ENCODE peak calls at places on chromosome 11, in seven cellular contexts. R, T, J, U, F, P and K are unnamed samples.

GRCh38 chr11:10350341-10350740 is 45.5 kb downstream of the ADM start:
- DNase-seq in R (no peak), T (peak), J (peak), U (no peak), F (no peak), P (no peak), K (no peak)

GRCh38 chr11:66950113-66950535 is 8.1 kb downstream of the PC start:
- DNase-seq in R (no peak), T (peak), J (peak), U (no peak), F (no peak), P (no peak), K (no peak)

GRCh38 chr11:1488575-1489180 is 2.1 kb upstream of the MOB2 start:
- DNase-seq in R (no peak), T (no peak), J (no peak), U (no peak), F (no peak), P (no peak), K (no peak)

GRCh38 chr11:96050435-96051182 is 126.7 kb upstream of the MTMR2 start:
- DNase-seq in R (no peak), T (peak), J (peak), U (no peak), F (no peak), P (no peak), K (no peak)

GRCh38 chr11:69156218-69156639 is 494 bp downstream of the SMIM38 start:
- DNase-seq in R (no peak), T (peak), J (no peak), U (no peak), F (no peak), P (no peak), K (no peak)

GRCh38 chr11:105368711-105369110 is 229.1 kb upstream of the CARD18 start:
- DNase-seq in R (no peak), T (peak), J (no peak), U (no peak), F (no peak), P (no peak), K (no peak)

GRCh38 chr11:35166369-35167360 is 27.7 kb downstream of the CD44 start:
- DNase-seq in R (peak), T (peak), J (peak), U (no peak), F (peak), P (no peak), K (no peak)

GRCh38 chr11:131656179-131656838 is 285.9 kb downstream of the NTM start:
- DNase-seq in R (no peak), T (no peak), J (no peak), U (no peak), F (no peak), P (no peak), K (no peak)

GRCh38 chr11:126930100-126930841 is 70.3 kb downstream of the KIRREL3 start:
- DNase-seq in R (no peak), T (no peak), J (no peak), U (no peak), F (no peak), P (no peak), K (no peak)

GRCh38 chr11:126929186-126930085 is 71.1 kb downstream of the KIRREL3 start:
- DNase-seq in R (no peak), T (peak), J (peak), U (no peak), F (peak), P (no peak), K (no peak)

GRCh38 chr11:76236092-76237026 is 30.1 kb upstream of the WNT11 start:
- DNase-seq in R (peak), T (peak), J (no peak), U (no peak), F (no peak), P (no peak), K (peak)

GRCh38 chr11:11978792-11979486 is 29.5 kb downstream of the DKK3 start:
- DNase-seq in R (no peak), T (peak), J (peak), U (no peak), F (no peak), P (no peak), K (peak)

GRCh38 chr11:112355726-112356125 is 95.1 kb upstream of the PLET1 start:
- DNase-seq in R (no peak), T (peak), J (peak), U (no peak), F (no peak), P (no peak), K (no peak)

GRCh38 chr11:130415719-130416536 is 12.5 kb downstream of the ADAMTS8 start:
- DNase-seq in R (no peak), T (no peak), J (no peak), U (no peak), F (no peak), P (no peak), K (no peak)

GRCh38 chr11:44630511-44631210 is 65.2 kb downstream of the CD82 start:
- DNase-seq in R (no peak), T (no peak), J (no peak), U (no peak), F (no peak), P (peak), K (peak)

GRCh38 chr11:118572914-118573550 is 823 bp downstream of the ARCN1 start:
- DNase-seq in R (peak), T (peak), J (peak), U (no peak), F (no peak), P (no peak), K (peak)

GRCh38 chr11:33207408-33207985 is 46.2 kb upstream of the CSTF3 start:
- DNase-seq in R (no peak), T (no peak), J (peak), U (no peak), F (no peak), P (no peak), K (no peak)

GRCh38 chr11:28529540-28530410 is 421.6 kb downstream of the METTL15 start:
- DNase-seq in R (no peak), T (peak), J (peak), U (peak), F (no peak), P (no peak), K (no peak)

GRCh38 chr11:121321614-121322243 is 29.2 kb downstream of the SC5D start:
- DNase-seq in R (peak), T (peak), J (peak), U (no peak), F (no peak), P (no peak), K (no peak)

GRCh38 chr11:121328213-121328966 is 35.8 kb downstream of the SC5D start:
- DNase-seq in R (peak), T (no peak), J (no peak), U (no peak), F (no peak), P (no peak), K (no peak)

GRCh38 chr11:121318848-121319834 is 26.6 kb downstream of the SC5D start:
- DNase-seq in R (no peak), T (peak), J (peak), U (peak), F (peak), P (no peak), K (no peak)

GRCh38 chr11:121326230-121326629 is 33.7 kb downstream of the SC5D start:
- DNase-seq in R (no peak), T (no peak), J (no peak), U (no peak), F (no peak), P (no peak), K (no peak)

DNA sequence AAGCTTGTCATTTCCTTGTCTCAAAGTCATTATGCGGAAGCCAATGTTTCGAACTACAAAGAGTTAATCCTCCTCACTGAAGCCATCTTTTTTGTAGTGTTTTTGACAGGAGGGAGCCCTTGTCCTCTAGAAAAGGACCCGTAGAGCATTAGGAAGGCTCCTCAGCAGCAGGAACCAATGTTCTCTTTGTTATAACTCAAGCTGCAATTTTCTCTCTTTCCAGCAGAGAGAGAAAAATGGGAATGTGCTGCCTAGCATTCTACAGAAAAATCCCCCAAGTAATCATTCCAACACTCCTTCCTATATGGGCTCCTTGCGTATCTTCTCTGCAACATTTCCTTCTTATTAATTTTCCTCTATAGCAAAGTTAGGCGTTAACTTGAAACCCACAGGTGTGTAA is 30.6 kb downstream of the SC5D start:
- DNase-seq in R (no peak), T (no peak), J (no peak), U (no peak), F (no peak), P (no peak), K (no peak)
- TF ChIP-seq CTCF in R (no peak), T (no peak), J (no peak), U (peak), F (no peak), P (no peak), K (peak)

DNA sequence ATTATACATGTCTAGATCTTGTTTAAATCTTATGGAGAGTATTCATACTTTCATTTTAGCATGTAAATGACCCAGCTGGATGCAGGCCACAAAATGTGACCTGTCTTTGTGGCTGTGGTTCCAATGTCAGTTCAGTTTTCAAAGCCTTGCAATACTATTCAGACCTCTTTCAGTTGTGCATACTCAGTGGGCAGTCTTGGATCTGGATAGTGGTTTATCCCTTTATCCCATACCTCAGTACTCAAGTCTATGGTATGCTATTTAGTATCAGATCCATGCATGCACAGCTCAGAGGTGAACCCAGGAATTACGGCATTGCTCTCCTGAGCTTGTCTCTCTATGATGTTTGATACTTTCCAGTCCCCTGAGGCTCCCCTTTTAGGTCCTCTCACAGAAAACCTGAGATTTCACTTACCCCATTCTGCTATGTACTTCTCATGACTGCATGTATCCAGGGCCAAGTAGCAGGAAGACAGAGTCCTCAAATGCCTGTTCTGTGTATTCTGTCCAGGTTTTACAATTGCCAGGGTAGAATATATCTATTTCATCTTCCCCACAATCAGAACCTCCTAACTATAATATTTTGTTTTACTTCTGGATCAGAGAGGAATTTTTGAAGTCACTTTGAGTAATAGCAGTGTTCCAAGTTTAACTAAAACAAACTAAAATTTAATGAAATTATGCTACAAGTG is 6.9 kb upstream of the P4HA3 start:
- DNase-seq in R (no peak), T (peak), J (peak), U (no peak), F (no peak), P (no peak), K (no peak)
- TF ChIP-seq CTCF in R (no peak), T (no peak), J (no peak), U (peak), F (no peak), P (no peak), K (no peak)

GRCh38 chr11:119863236-119863635 is 134.2 kb upstream of the NECTIN1 start:
- DNase-seq in R (no peak), T (no peak), J (no peak), U (no peak), F (no peak), P (no peak), K (no peak)

GRCh38 chr11:119859684-119860083 is 130.7 kb upstream of the NECTIN1 start:
- DNase-seq in R (no peak), T (no peak), J (no peak), U (no peak), F (no peak), P (no peak), K (no peak)

GRCh38 chr11:119863811-119864601 is 135.0 kb upstream of the NECTIN1 start:
- DNase-seq in R (no peak), T (no peak), J (no peak), U (no peak), F (no peak), P (no peak), K (no peak)

GRCh38 chr11:119860561-119861094 is 131.6 kb upstream of the NECTIN1 start:
- DNase-seq in R (no peak), T (no peak), J (no peak), U (no peak), F (no peak), P (no peak), K (no peak)

DNA sequence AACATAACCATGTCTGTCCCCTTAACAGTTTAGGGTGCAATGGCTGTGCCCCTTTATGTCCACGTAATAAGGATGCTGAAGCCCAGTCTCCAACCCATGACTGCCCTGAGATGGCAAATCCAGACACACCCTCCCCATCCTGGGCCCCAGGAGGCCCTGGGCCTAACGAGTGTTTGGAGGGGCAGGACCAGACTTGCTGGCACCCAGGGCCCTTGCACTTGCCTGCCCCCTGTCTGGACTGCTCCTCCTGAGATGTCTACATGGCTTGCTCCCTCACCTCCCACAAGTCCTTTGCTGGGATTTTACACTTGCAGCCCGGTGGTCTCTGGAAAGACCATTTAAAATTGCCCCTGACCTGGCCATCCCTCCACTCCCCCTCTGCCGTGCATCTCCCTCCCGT is 132.2 kb upstream of the NECTIN1 start:
- DNase-seq in R (no peak), T (no peak), J (no peak), U (no peak), F (no peak), P (no peak), K (no peak)
- TF ChIP-seq CTCF in R (no peak), T (no peak), J (no peak), U (no peak), F (no peak), P (no peak), K (no peak)

DNA sequence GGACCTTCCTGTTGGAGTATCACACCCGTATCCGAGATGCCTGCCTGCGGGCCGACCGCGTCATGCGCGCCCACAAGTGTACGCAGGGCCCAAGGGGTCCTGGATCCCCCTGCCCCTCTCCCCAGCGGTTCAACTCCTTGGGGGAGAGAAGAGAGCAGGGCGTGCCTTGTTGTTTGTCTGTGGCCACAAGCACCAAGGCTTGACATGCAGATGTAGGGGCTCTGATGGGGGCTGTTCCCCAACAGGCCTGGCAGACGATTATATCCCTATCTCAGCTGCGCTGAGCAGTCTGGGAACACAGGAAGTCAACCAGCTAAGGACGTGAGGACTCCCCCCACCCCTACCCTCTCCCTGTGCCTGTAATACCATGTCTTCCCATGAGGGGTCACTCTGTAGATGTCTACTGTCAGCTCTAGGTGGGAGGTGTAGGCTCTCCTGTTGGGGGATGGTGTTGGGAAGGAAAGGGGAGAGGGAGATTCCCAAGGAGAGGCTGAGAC is 6.8 kb downstream of the CFL1 start:
- DNase-seq in R (no peak), T (no peak), J (peak), U (no peak), F (no peak), P (no peak), K (no peak)
- TF ChIP-seq CTCF in R (no peak), T (peak), J (peak), U (peak), F (peak), P (peak), K (peak)

GRCh38 chr11:133821776-133822175 is 23.5 kb downstream of the SPATA19 start:
- DNase-seq in R (no peak), T (peak), J (peak), U (no peak), F (no peak), P (peak), K (no peak)
- TF ChIP-seq CTCF in R (no peak), T (peak), J (no peak), U (no peak), F (peak), P (peak), K (peak)

GRCh38 chr11:36306888-36307287 is 10.8 kb downstream of the PRR5L start:
- DNase-seq in R (no peak), T (peak), J (peak), U (no peak), F (no peak), P (no peak), K (no peak)
- TF ChIP-seq CTCF in R (peak), T (peak), J (peak), U (peak), F (peak), P (peak), K (peak)

DNA sequence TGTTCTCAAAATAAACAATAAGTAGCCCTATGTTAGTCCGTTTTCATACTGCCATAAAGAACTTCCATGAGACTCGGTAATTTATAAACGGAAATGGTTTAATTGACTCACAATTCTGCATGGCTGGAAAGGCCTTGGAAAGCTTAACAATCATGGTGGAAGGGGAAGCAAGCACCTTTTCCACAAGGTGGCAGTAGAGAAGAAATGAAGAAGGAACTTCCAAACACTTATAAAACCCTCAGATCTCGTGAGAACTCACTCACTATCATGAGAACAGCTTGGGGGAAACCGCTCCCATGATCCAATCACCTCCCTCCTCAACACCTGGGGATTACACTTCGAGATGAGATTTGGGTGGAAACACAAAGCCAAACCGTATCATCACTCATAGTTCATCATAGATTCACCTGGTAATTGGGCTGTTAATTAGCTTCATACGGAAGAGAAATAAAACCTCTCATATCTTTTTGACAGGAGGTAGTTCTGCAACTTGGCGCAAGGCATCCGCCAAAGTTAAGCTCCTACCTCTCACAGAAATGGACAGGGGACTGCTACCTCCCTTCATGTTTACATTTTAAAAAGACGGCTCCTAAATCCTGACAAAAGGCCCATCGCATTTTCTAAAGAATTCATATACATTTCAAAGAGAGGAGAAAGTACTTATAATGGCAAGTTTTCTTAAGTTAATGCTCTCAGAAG is 49.0 kb downstream of the MUC15 start:
- DNase-seq in R (no peak), T (peak), J (peak), U (no peak), F (no peak), P (no peak), K (no peak)
- TF ChIP-seq CTCF in R (no peak), T (peak), J (peak), U (peak), F (peak), P (peak), K (peak)

GRCh38 chr11:87002918-87003317 is 34.8 kb upstream of the TMEM135 start:
- DNase-seq in R (no peak), T (no peak), J (no peak), U (no peak), F (no peak), P (no peak), K (no peak)

GRCh38 chr11:86999859-87000753 is 37.6 kb upstream of the TMEM135 start:
- DNase-seq in R (no peak), T (no peak), J (no peak), U (no peak), F (no peak), P (no peak), K (no peak)

GRCh38 chr11:86996953-86997570 is 40.7 kb upstream of the TMEM135 start:
- DNase-seq in R (no peak), T (no peak), J (no peak), U (no peak), F (no peak), P (no peak), K (no peak)

DNA sequence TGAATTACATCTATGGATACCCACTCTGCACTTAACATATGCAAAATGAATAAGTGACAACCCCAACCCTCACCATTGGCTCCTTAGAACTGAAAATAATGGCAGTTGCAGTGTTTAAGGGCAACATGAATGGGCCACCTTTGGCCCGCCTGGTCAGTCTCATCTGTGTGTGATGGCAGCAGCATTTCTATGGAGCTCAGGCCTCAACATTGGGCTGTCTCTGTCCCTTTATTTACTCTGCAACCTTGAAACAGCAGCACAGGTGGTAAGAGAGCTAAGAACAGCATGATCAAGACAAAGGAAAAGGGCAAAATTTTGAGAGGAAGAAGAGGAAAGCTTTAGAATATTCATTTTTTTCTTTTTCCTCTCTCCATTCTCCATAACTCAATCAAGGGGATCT is 38.3 kb upstream of the TMEM135 start:
- DNase-seq in R (no peak), T (no peak), J (no peak), U (no peak), F (no peak), P (no peak), K (no peak)
- TF ChIP-seq CTCF in R (no peak), T (no peak), J (no peak), U (no peak), F (no peak), P (no peak), K (no peak)

DNA sequence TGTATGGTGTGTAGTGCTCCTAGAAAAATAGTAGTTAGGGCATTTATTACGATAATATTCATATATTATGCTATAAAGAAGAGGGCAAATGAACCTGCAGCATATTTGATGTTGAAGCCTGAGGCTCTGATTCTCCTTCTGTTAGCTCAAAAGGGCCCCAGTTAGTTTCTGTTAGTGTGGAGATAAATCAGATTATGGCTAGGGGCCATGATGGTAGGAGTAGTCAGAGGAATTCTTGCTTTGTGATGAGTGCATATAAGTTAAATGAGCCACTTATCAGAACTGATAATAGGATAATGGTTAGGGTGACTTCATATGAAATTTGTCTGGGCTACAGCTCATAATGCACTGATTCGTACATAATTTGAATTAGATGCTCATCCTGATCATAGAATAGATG is 298.4 kb downstream of the DYNC2H1 start:
- DNase-seq in R (no peak), T (no peak), J (no peak), U (no peak), F (no peak), P (no peak), K (no peak)
- TF ChIP-seq CTCF in R (no peak), T (no peak), J (no peak), U (no peak), F (no peak), P (no peak), K (no peak)